ENCODE peak calls at places on chromosomes 3 and 15, in seven cellular contexts. One of them, this sample, is unnamed.

GRCh38 chr3:185534511-185534910 is 17.9 kb downstream of the LIPH start:
- DNase-seq in A549: no peak
- DNase-seq in IMR-90: peak; percentile 56
- DNase-seq in K562: no peak
- DNase-seq in H1: no peak
- DNase-seq in GM12878: no peak
- DNase-seq in HepG2: no peak
- DNase-seq in this sample: no peak

GRCh38 chr3:182165234-182165633 is 453.5 kb downstream of the SOX2 start:
- DNase-seq in A549: no peak
- DNase-seq in IMR-90: no peak
- DNase-seq in K562: no peak
- DNase-seq in H1: no peak
- DNase-seq in GM12878: no peak
- DNase-seq in HepG2: no peak
- DNase-seq in this sample: no peak

GRCh38 chr3:14862303-14862660 is 43.5 kb downstream of the FGD5 start:
- DNase-seq in A549: no peak
- DNase-seq in IMR-90: no peak
- DNase-seq in K562: no peak
- DNase-seq in H1: no peak
- DNase-seq in GM12878: no peak
- DNase-seq in HepG2: no peak
- DNase-seq in this sample: no peak

GRCh38 chr15:92821491-92822116 is 78.5 kb upstream of the CHD2 start:
- DNase-seq in A549: no peak
- DNase-seq in IMR-90: peak; percentile 49
- DNase-seq in K562: no peak
- DNase-seq in H1: no peak
- DNase-seq in GM12878: no peak
- DNase-seq in HepG2: no peak
- DNase-seq in this sample: no peak

GRCh38 chr15:73926191-73927002 is at the start of gene LOXL1:
- DNase-seq in A549: no peak
- DNase-seq in IMR-90: peak; percentile 92
- DNase-seq in K562: peak; percentile 42
- DNase-seq in H1: peak; percentile 80
- DNase-seq in GM12878: no peak
- DNase-seq in HepG2: peak; percentile 23
- DNase-seq in this sample: peak; percentile 19

GRCh38 chr3:134430950-134431445 is 54.8 kb downstream of the ANAPC13 start:
- DNase-seq in A549: no peak
- DNase-seq in IMR-90: peak; percentile 78
- DNase-seq in K562: no peak
- DNase-seq in H1: no peak
- DNase-seq in GM12878: no peak
- DNase-seq in HepG2: no peak
- DNase-seq in this sample: no peak

GRCh38 chr15:67915374-67916050 is 75.7 kb upstream of the RNU6-1 start:
- DNase-seq in A549: peak; percentile 54
- DNase-seq in IMR-90: no peak
- DNase-seq in K562: no peak
- DNase-seq in H1: peak; percentile 47
- DNase-seq in GM12878: no peak
- DNase-seq in HepG2: peak; percentile 96
- DNase-seq in this sample: no peak

GRCh38 chr3:14921034-14921616 is 26.3 kb upstream of the NR2C2 start:
- DNase-seq in A549: peak; percentile 75
- DNase-seq in IMR-90: peak; percentile 82
- DNase-seq in K562: peak; percentile 91
- DNase-seq in H1: peak; percentile 95
- DNase-seq in GM12878: no peak
- DNase-seq in HepG2: peak; percentile 68
- DNase-seq in this sample: peak; percentile 65

GRCh38 chr15:74290645-74291044 is 54.5 kb downstream of the CCDC33 start:
- DNase-seq in A549: no peak
- DNase-seq in IMR-90: no peak
- DNase-seq in K562: no peak
- DNase-seq in H1: no peak
- DNase-seq in GM12878: no peak
- DNase-seq in HepG2: no peak
- DNase-seq in this sample: no peak

GRCh38 chr3:119293761-119294401 is at the start of gene ARHGAP31:
- DNase-seq in A549: peak; percentile 49
- DNase-seq in IMR-90: peak; percentile 81
- DNase-seq in K562: no peak
- DNase-seq in H1: peak; percentile 78
- DNase-seq in GM12878: peak; percentile 62
- DNase-seq in HepG2: peak; percentile 4
- DNase-seq in this sample: no peak

GRCh38 chr15:57527382-57528091 is 64.2 kb upstream of the MYZAP start:
- DNase-seq in A549: peak; percentile 64
- DNase-seq in IMR-90: peak; percentile 88
- DNase-seq in K562: peak; percentile 40
- DNase-seq in H1: peak; percentile 63
- DNase-seq in GM12878: peak; percentile 46
- DNase-seq in HepG2: peak; percentile 76
- DNase-seq in this sample: peak; percentile 61

GRCh38 chr3:44885618-44886017 is 11.2 kb downstream of the TGM4 start:
- DNase-seq in A549: peak; percentile 73
- DNase-seq in IMR-90: peak; percentile 96
- DNase-seq in K562: peak; percentile 35
- DNase-seq in H1: no peak
- DNase-seq in GM12878: no peak
- DNase-seq in HepG2: peak; percentile 34
- DNase-seq in this sample: peak; percentile 74

GRCh38 chr3:38519651-38520050 is 23.5 kb downstream of the EXOG start:
- DNase-seq in A549: no peak
- DNase-seq in IMR-90: no peak
- DNase-seq in K562: no peak
- DNase-seq in H1: no peak
- DNase-seq in GM12878: no peak
- DNase-seq in HepG2: no peak
- DNase-seq in this sample: no peak

GRCh38 chr15:85406916-85407315 is 26.5 kb downstream of the AKAP13 start:
- DNase-seq in A549: no peak
- DNase-seq in IMR-90: peak; percentile 45
- DNase-seq in K562: no peak
- DNase-seq in H1: no peak
- DNase-seq in GM12878: no peak
- DNase-seq in HepG2: no peak
- DNase-seq in this sample: no peak

GRCh38 chr3:164465172-164465571 is 613.1 kb downstream of the SI start:
- DNase-seq in A549: peak; percentile 15
- DNase-seq in IMR-90: peak; percentile 1
- DNase-seq in K562: no peak
- DNase-seq in H1: no peak
- DNase-seq in GM12878: no peak
- DNase-seq in HepG2: no peak
- DNase-seq in this sample: no peak

GRCh38 chr3:59386165-59386564 is 336.3 kb upstream of the CFAP20DC start:
- DNase-seq in A549: no peak
- DNase-seq in IMR-90: no peak
- DNase-seq in K562: no peak
- DNase-seq in H1: no peak
- DNase-seq in GM12878: peak; percentile 88
- DNase-seq in HepG2: no peak
- DNase-seq in this sample: no peak

GRCh38 chr3:47370887-47371697 is 9.7 kb upstream of the PTPN23 start:
- DNase-seq in A549: peak; percentile 30
- DNase-seq in IMR-90: no peak
- DNase-seq in K562: peak; percentile 84
- DNase-seq in H1: peak; percentile 65
- DNase-seq in GM12878: no peak
- DNase-seq in HepG2: no peak
- DNase-seq in this sample: no peak

GRCh38 chr3:184176377-184177330 is 2.0 kb downstream of the AP2M1 start:
- DNase-seq in A549: peak; percentile 64
- DNase-seq in IMR-90: peak; percentile 96
- DNase-seq in K562: peak; percentile 48
- DNase-seq in H1: peak; percentile 88
- DNase-seq in GM12878: no peak
- DNase-seq in HepG2: peak; percentile 69
- DNase-seq in this sample: peak; percentile 75

GRCh38 chr15:97084650-97085049 is 754.1 kb downstream of the NR2F2 start:
- DNase-seq in A549: no peak
- DNase-seq in IMR-90: no peak
- DNase-seq in K562: no peak
- DNase-seq in H1: no peak
- DNase-seq in GM12878: no peak
- DNase-seq in HepG2: no peak
- DNase-seq in this sample: no peak

DNA sequence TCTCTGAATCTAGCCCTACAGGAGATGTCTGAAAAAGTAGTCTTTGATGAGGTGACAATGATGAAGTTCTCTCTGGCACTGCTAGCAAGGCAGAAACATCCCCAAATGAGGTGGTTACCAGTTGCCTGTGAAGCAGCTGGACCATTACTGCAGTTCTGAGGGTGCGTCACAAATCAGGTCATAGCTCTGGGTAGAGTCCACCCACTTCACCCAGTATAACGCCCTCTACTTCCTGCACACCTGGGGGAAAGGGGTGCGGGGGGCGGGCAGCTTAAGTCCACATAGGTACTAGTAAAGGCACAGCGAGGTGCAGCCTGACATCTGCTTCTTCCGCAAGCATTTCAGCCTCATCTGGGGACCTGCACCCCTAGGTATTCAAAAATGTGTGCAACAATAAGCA is 13.4 kb upstream of the SATB1 start:
- DNase-seq in A549: no peak
- DNase-seq in IMR-90: no peak
- DNase-seq in K562: no peak
- DNase-seq in H1: no peak
- DNase-seq in GM12878: no peak
- DNase-seq in HepG2: no peak
- DNase-seq in this sample: no peak
- TF ChIP-seq CEBPB in A549: no peak
- TF ChIP-seq CEBPB in IMR-90: no peak
- TF ChIP-seq CEBPB in K562: no peak
- TF ChIP-seq CEBPB in H1: no peak
- TF ChIP-seq CEBPB in GM12878: no peak
- TF ChIP-seq CEBPB in HepG2: no peak
- TF ChIP-seq CEBPB in this sample: no peak

GRCh38 chr3:72341943-72342342 is 506.3 kb downstream of the SHQ1 start:
- DNase-seq in A549: no peak
- DNase-seq in IMR-90: no peak
- DNase-seq in K562: no peak
- DNase-seq in H1: no peak
- DNase-seq in GM12878: no peak
- DNase-seq in HepG2: no peak
- DNase-seq in this sample: no peak
- H3K4me1 ChIP-seq in A549: peaks cover 16% of the 10 kb centered on the region
- H3K4me1 ChIP-seq in IMR-90: peaks cover 14% of the 10 kb centered on the region
- H3K4me1 ChIP-seq in K562: peaks cover 28% of the 10 kb centered on the region
- H3K4me1 ChIP-seq in H1: peaks cover 6% of the 10 kb centered on the region
- H3K4me1 ChIP-seq in GM12878: peaks cover 7% of the 10 kb centered on the region
- H3K4me1 ChIP-seq in HepG2: peaks cover 7% of the 10 kb centered on the region
- H3K4me1 ChIP-seq in this sample: peaks cover 39% of the 10 kb centered on the region

DNA sequence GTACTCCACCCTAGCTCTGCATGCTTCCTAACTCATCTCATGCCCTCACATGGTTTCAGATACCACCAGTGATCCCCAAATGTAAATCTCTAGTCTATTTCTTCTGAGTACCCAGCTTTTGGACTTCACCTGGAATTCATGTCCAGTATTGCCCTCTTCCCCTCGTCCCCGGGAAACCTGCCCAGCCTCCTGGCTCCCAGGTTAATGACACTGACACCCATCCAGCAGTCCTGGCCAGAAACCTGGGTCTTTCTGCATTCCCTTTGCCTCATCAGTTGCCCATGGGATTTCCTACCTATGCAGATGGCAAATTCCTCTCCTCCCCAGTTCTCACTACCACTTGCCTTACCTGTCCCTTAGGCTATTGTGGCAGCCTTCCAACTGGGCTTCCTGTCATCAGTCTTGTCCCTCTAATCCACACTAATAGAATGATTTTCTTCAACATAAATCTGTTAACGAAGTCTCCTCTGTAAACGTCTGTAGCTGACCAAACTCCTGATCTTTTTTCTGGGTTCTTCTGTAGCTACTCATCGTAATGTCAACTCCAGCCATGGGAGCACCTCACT is 15.3 kb upstream of the MYLK start:
- DNase-seq in A549: no peak
- DNase-seq in IMR-90: no peak
- DNase-seq in K562: no peak
- DNase-seq in H1: no peak
- DNase-seq in GM12878: no peak
- DNase-seq in HepG2: no peak
- DNase-seq in this sample: no peak
- TF ChIP-seq CEBPB in A549: no peak
- TF ChIP-seq CEBPB in IMR-90: no peak
- TF ChIP-seq CEBPB in K562: no peak
- TF ChIP-seq CEBPB in H1: no peak
- TF ChIP-seq CEBPB in GM12878: no peak
- TF ChIP-seq CEBPB in HepG2: no peak
- TF ChIP-seq CEBPB in this sample: no peak

GRCh38 chr3:16633948-16634347 is 28.7 kb upstream of the DAZL start:
- DNase-seq in A549: no peak
- DNase-seq in IMR-90: no peak
- DNase-seq in K562: no peak
- DNase-seq in H1: no peak
- DNase-seq in GM12878: peak; percentile 16
- DNase-seq in HepG2: no peak
- DNase-seq in this sample: no peak

DNA sequence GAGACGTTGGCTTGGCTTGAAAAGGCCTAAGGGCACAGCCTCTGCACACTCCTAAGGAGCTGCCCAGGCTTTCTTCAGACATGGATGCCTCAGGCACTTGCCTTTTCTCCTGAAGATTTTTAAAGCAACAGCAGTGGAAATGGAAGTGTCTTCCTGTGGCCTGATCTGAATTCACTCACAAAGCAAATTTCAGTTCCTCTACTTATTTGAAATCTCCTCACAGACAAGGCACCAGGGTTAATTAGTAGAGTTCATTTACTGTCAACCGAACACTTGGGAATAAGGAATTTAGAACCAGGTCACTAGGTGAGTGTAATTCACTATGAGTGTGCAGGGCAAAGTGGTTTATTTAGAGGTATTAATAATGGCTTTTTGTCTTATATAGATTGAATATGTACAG is 27.2 kb upstream of the DAZL start:
- DNase-seq in A549: no peak
- DNase-seq in IMR-90: no peak
- DNase-seq in K562: no peak
- DNase-seq in H1: no peak
- DNase-seq in GM12878: no peak
- DNase-seq in HepG2: no peak
- DNase-seq in this sample: no peak
- H3K4me1 ChIP-seq in A549: no peaks in the 10 kb centered on the region
- H3K4me1 ChIP-seq in IMR-90: no peaks in the 10 kb centered on the region
- H3K4me1 ChIP-seq in K562: no peaks in the 10 kb centered on the region
- H3K4me1 ChIP-seq in H1: no peaks in the 10 kb centered on the region
- H3K4me1 ChIP-seq in GM12878: peaks cover 5% of the 10 kb centered on the region
- H3K4me1 ChIP-seq in HepG2: no peaks in the 10 kb centered on the region
- H3K4me1 ChIP-seq in this sample: no peaks in the 10 kb centered on the region

DNA sequence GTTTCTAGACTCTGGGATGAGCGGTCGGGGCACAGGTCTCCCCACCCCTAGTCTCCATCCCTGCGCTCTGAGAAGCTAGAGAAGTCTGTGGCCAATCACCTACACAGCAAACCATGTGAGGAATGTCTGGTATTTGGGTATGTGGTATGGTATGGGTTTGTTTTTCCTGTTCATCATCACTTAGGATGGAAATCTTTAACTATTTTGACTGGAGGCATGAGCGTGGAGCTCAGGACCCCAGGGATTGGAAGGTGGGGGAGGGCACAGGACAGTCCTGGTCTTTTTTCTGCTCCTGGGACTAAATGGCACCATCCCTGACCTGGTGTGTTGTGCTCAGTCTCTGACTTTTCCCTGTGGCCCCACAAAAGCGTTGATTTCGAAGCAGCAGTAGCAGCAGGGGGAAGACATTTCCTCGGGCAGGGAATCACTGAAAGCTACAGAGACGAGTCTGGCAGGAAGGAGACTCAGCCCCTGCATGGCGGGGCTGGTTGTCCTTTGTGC is 191.7 kb upstream of the TPM1 start:
- DNase-seq in A549: peak; percentile 77
- DNase-seq in IMR-90: peak; percentile 76
- DNase-seq in K562: no peak
- DNase-seq in H1: no peak
- DNase-seq in GM12878: no peak
- DNase-seq in HepG2: peak; percentile 83
- DNase-seq in this sample: no peak
- TF ChIP-seq CEBPB in A549: peak; percentile 68
- TF ChIP-seq CEBPB in IMR-90: no peak
- TF ChIP-seq CEBPB in K562: no peak
- TF ChIP-seq CEBPB in H1: no peak
- TF ChIP-seq CEBPB in GM12878: no peak
- TF ChIP-seq CEBPB in HepG2: no peak
- TF ChIP-seq CEBPB in this sample: no peak